ENCODE peak calls at places on chromosome 7, in ten cellular contexts. Y, K, R, H, E, Q, I, D, V and Z are unnamed samples.

GRCh38 chr7:153886506-153887391 is 165.4 kb upstream of the DPP6 start:
- DNase-seq in Y (no peak), K (no peak), R (peak; percentile 55), H (no peak), E (no peak), Q (no peak), I (no peak), D (no peak), V (peak; percentile 19), Z (no peak)

GRCh38 chr7:44235066-44235465 is 34.3 kb downstream of the YKT6 start:
- DNase-seq in Y (no peak), K (no peak), R (no peak), H (no peak), E (no peak), Q (no peak), I (no peak), D (no peak), V (no peak), Z (no peak)

GRCh38 chr7:31735991-31736982 is 49.3 kb downstream of the PPP1R17 start:
- DNase-seq in Y (peak; percentile 72), K (peak; percentile 20), R (peak; percentile 77), H (no peak), E (peak; percentile 52), Q (peak; percentile 65), I (peak; percentile 52), D (peak; percentile 69), V (peak; percentile 82), Z (peak; percentile 66)

GRCh38 chr7:94449151-94449725 is 54.5 kb downstream of the COL1A2 start:
- DNase-seq in Y (peak; percentile 49), K (no peak), R (peak; percentile 78), H (no peak), E (no peak), Q (peak; percentile 10), I (peak; percentile 64), D (peak; percentile 36), V (peak; percentile 52), Z (no peak)

GRCh38 chr7:149569025-149569725 is 71.6 kb upstream of the ZNF746 start:
- DNase-seq in Y (no peak), K (no peak), R (no peak), H (no peak), E (no peak), Q (peak; percentile 97), I (no peak), D (peak; percentile 57), V (peak; percentile 74), Z (no peak)

GRCh38 chr7:130838738-130839137 is 104.7 kb upstream of the KLF14 start:
- DNase-seq in Y (peak; percentile 95), K (no peak), R (no peak), H (no peak), E (no peak), Q (peak; percentile 64), I (peak; percentile 99), D (peak; percentile 94), V (no peak), Z (no peak)

GRCh38 chr7:121016976-121017375 is 28.5 kb downstream of the CPED1 start:
- DNase-seq in Y (peak; percentile 58), K (no peak), R (no peak), H (no peak), E (no peak), Q (no peak), I (peak; percentile 90), D (no peak), V (no peak), Z (no peak)

GRCh38 chr7:155097338-155097737 is 27.2 kb downstream of the HTR5A start:
- DNase-seq in Y (no peak), K (no peak), R (no peak), H (no peak), E (no peak), Q (no peak), I (no peak), D (no peak), V (no peak), Z (no peak)

GRCh38 chr7:55348502-55348901 is 16.6 kb upstream of the LANCL2 start:
- DNase-seq in Y (peak; percentile 75), K (no peak), R (no peak), H (no peak), E (no peak), Q (peak; percentile 45), I (peak; percentile 69), D (peak; percentile 76), V (no peak), Z (no peak)